ENCODE peak calls at places on chromosomes 5 and 9, in eight cellular contexts. One of them, this sample, is unnamed.

GRCh38 chr9:93071464-93071863 is 13.0 kb downstream of the SUSD3 start:
- DNase-seq in HepG2: peak
- DNase-seq in nephron progenitor cell: peak
- DNase-seq in stimulated activated CD4-positive, alpha-beta T cell treated with anti-CD3 and anti-CD28 coated beads, Interleukin-12 subunit alpha, Interleukin-12 subunit beta, amount 100 ng/mL, for 4 hours: no peak
- DNase-seq in NAMALWA: peak
- DNase-seq in neuronal stem cell: no peak
- DNase-seq in activated naive CD8-positive, alpha-beta T cell treated with anti-CD3 and anti-CD28 coated beads, Interleukin-2, amount 50 U/mL, for 24 hours: no peak
- DNase-seq in activated CD4-positive, alpha-beta T cell treated with anti-CD3 and anti-CD28 coated beads for 48 hours: peak
- DNase-seq in this sample: peak

GRCh38 chr9:128712451-128713410 is 10.4 kb downstream of the PKN3 start:
- DNase-seq in HepG2: no peak
- DNase-seq in nephron progenitor cell: no peak
- DNase-seq in stimulated activated CD4-positive, alpha-beta T cell treated with anti-CD3 and anti-CD28 coated beads, Interleukin-12 subunit alpha, Interleukin-12 subunit beta, amount 100 ng/mL, for 4 hours: no peak
- DNase-seq in NAMALWA: no peak
- DNase-seq in neuronal stem cell: no peak
- DNase-seq in activated naive CD8-positive, alpha-beta T cell treated with anti-CD3 and anti-CD28 coated beads, Interleukin-2, amount 50 U/mL, for 24 hours: no peak
- DNase-seq in activated CD4-positive, alpha-beta T cell treated with anti-CD3 and anti-CD28 coated beads for 48 hours: no peak
- DNase-seq in this sample: no peak

GRCh38 chr9:137955586-137955985 is 78.0 kb downstream of the CACNA1B start:
- DNase-seq in HepG2: no peak
- DNase-seq in nephron progenitor cell: no peak
- DNase-seq in stimulated activated CD4-positive, alpha-beta T cell treated with anti-CD3 and anti-CD28 coated beads, Interleukin-12 subunit alpha, Interleukin-12 subunit beta, amount 100 ng/mL, for 4 hours: no peak
- DNase-seq in NAMALWA: no peak
- DNase-seq in neuronal stem cell: no peak
- DNase-seq in activated naive CD8-positive, alpha-beta T cell treated with anti-CD3 and anti-CD28 coated beads, Interleukin-2, amount 50 U/mL, for 24 hours: no peak
- DNase-seq in activated CD4-positive, alpha-beta T cell treated with anti-CD3 and anti-CD28 coated beads for 48 hours: no peak
- DNase-seq in this sample: no peak

GRCh38 chr5:170617519-170618218 is 113.8 kb downstream of the KCNIP1 start:
- DNase-seq in HepG2: no peak
- DNase-seq in nephron progenitor cell: no peak
- DNase-seq in stimulated activated CD4-positive, alpha-beta T cell treated with anti-CD3 and anti-CD28 coated beads, Interleukin-12 subunit alpha, Interleukin-12 subunit beta, amount 100 ng/mL, for 4 hours: no peak
- DNase-seq in NAMALWA: no peak
- DNase-seq in neuronal stem cell: no peak
- DNase-seq in activated naive CD8-positive, alpha-beta T cell treated with anti-CD3 and anti-CD28 coated beads, Interleukin-2, amount 50 U/mL, for 24 hours: no peak
- DNase-seq in activated CD4-positive, alpha-beta T cell treated with anti-CD3 and anti-CD28 coated beads for 48 hours: no peak
- DNase-seq in this sample: no peak

GRCh38 chr9:127865645-127866464 is 11.4 kb upstream of the ENG start:
- DNase-seq in HepG2: no peak
- DNase-seq in nephron progenitor cell: no peak
- DNase-seq in stimulated activated CD4-positive, alpha-beta T cell treated with anti-CD3 and anti-CD28 coated beads, Interleukin-12 subunit alpha, Interleukin-12 subunit beta, amount 100 ng/mL, for 4 hours: no peak
- DNase-seq in NAMALWA: no peak
- DNase-seq in neuronal stem cell: no peak
- DNase-seq in activated naive CD8-positive, alpha-beta T cell treated with anti-CD3 and anti-CD28 coated beads, Interleukin-2, amount 50 U/mL, for 24 hours: no peak
- DNase-seq in activated CD4-positive, alpha-beta T cell treated with anti-CD3 and anti-CD28 coated beads for 48 hours: peak
- DNase-seq in this sample: no peak

GRCh38 chr5:83387041-83387440 is 84.5 kb upstream of the VCAN start:
- DNase-seq in HepG2: no peak
- DNase-seq in nephron progenitor cell: no peak
- DNase-seq in stimulated activated CD4-positive, alpha-beta T cell treated with anti-CD3 and anti-CD28 coated beads, Interleukin-12 subunit alpha, Interleukin-12 subunit beta, amount 100 ng/mL, for 4 hours: no peak
- DNase-seq in NAMALWA: no peak
- DNase-seq in neuronal stem cell: no peak
- DNase-seq in activated naive CD8-positive, alpha-beta T cell treated with anti-CD3 and anti-CD28 coated beads, Interleukin-2, amount 50 U/mL, for 24 hours: no peak
- DNase-seq in activated CD4-positive, alpha-beta T cell treated with anti-CD3 and anti-CD28 coated beads for 48 hours: no peak
- DNase-seq in this sample: no peak

GRCh38 chr9:115126406-115126805 is 8.4 kb upstream of the TNC start:
- DNase-seq in HepG2: no peak
- DNase-seq in nephron progenitor cell: no peak
- DNase-seq in stimulated activated CD4-positive, alpha-beta T cell treated with anti-CD3 and anti-CD28 coated beads, Interleukin-12 subunit alpha, Interleukin-12 subunit beta, amount 100 ng/mL, for 4 hours: no peak
- DNase-seq in NAMALWA: no peak
- DNase-seq in neuronal stem cell: no peak
- DNase-seq in activated naive CD8-positive, alpha-beta T cell treated with anti-CD3 and anti-CD28 coated beads, Interleukin-2, amount 50 U/mL, for 24 hours: no peak
- DNase-seq in activated CD4-positive, alpha-beta T cell treated with anti-CD3 and anti-CD28 coated beads for 48 hours: no peak
- DNase-seq in this sample: no peak

GRCh38 chr9:82987370-82987769 is 75.6 kb downstream of the RASEF start:
- DNase-seq in HepG2: no peak
- DNase-seq in nephron progenitor cell: no peak
- DNase-seq in stimulated activated CD4-positive, alpha-beta T cell treated with anti-CD3 and anti-CD28 coated beads, Interleukin-12 subunit alpha, Interleukin-12 subunit beta, amount 100 ng/mL, for 4 hours: no peak
- DNase-seq in NAMALWA: no peak
- DNase-seq in neuronal stem cell: no peak
- DNase-seq in activated naive CD8-positive, alpha-beta T cell treated with anti-CD3 and anti-CD28 coated beads, Interleukin-2, amount 50 U/mL, for 24 hours: no peak
- DNase-seq in activated CD4-positive, alpha-beta T cell treated with anti-CD3 and anti-CD28 coated beads for 48 hours: no peak
- DNase-seq in this sample: no peak

GRCh38 chr5:157836121-157836753 is 22.7 kb downstream of the CLINT1 start:
- DNase-seq in HepG2: no peak
- DNase-seq in nephron progenitor cell: no peak
- DNase-seq in stimulated activated CD4-positive, alpha-beta T cell treated with anti-CD3 and anti-CD28 coated beads, Interleukin-12 subunit alpha, Interleukin-12 subunit beta, amount 100 ng/mL, for 4 hours: no peak
- DNase-seq in NAMALWA: no peak
- DNase-seq in neuronal stem cell: no peak
- DNase-seq in activated naive CD8-positive, alpha-beta T cell treated with anti-CD3 and anti-CD28 coated beads, Interleukin-2, amount 50 U/mL, for 24 hours: no peak
- DNase-seq in activated CD4-positive, alpha-beta T cell treated with anti-CD3 and anti-CD28 coated beads for 48 hours: no peak
- DNase-seq in this sample: no peak

GRCh38 chr5:136016945-136017530 is 11.8 kb upstream of the TGFBI start:
- DNase-seq in HepG2: no peak
- DNase-seq in nephron progenitor cell: no peak
- DNase-seq in stimulated activated CD4-positive, alpha-beta T cell treated with anti-CD3 and anti-CD28 coated beads, Interleukin-12 subunit alpha, Interleukin-12 subunit beta, amount 100 ng/mL, for 4 hours: no peak
- DNase-seq in NAMALWA: no peak
- DNase-seq in neuronal stem cell: no peak
- DNase-seq in activated naive CD8-positive, alpha-beta T cell treated with anti-CD3 and anti-CD28 coated beads, Interleukin-2, amount 50 U/mL, for 24 hours: no peak
- DNase-seq in activated CD4-positive, alpha-beta T cell treated with anti-CD3 and anti-CD28 coated beads for 48 hours: no peak
- DNase-seq in this sample: no peak

GRCh38 chr5:134227259-134227658 is 1.4 kb upstream of the PPP2CA start:
- DNase-seq in HepG2: peak
- DNase-seq in nephron progenitor cell: no peak
- DNase-seq in stimulated activated CD4-positive, alpha-beta T cell treated with anti-CD3 and anti-CD28 coated beads, Interleukin-12 subunit alpha, Interleukin-12 subunit beta, amount 100 ng/mL, for 4 hours: no peak
- DNase-seq in NAMALWA: peak
- DNase-seq in neuronal stem cell: no peak
- DNase-seq in activated naive CD8-positive, alpha-beta T cell treated with anti-CD3 and anti-CD28 coated beads, Interleukin-2, amount 50 U/mL, for 24 hours: peak
- DNase-seq in activated CD4-positive, alpha-beta T cell treated with anti-CD3 and anti-CD28 coated beads for 48 hours: peak
- DNase-seq in this sample: no peak

GRCh38 chr9:105052346-105052745 is 124.4 kb upstream of the ABCA1 start:
- DNase-seq in HepG2: no peak
- DNase-seq in nephron progenitor cell: no peak
- DNase-seq in stimulated activated CD4-positive, alpha-beta T cell treated with anti-CD3 and anti-CD28 coated beads, Interleukin-12 subunit alpha, Interleukin-12 subunit beta, amount 100 ng/mL, for 4 hours: no peak
- DNase-seq in NAMALWA: no peak
- DNase-seq in neuronal stem cell: no peak
- DNase-seq in activated naive CD8-positive, alpha-beta T cell treated with anti-CD3 and anti-CD28 coated beads, Interleukin-2, amount 50 U/mL, for 24 hours: no peak
- DNase-seq in activated CD4-positive, alpha-beta T cell treated with anti-CD3 and anti-CD28 coated beads for 48 hours: no peak
- DNase-seq in this sample: no peak

GRCh38 chr9:79482078-79482477 is 89.7 kb upstream of the TLE4 start:
- DNase-seq in HepG2: no peak
- DNase-seq in nephron progenitor cell: no peak
- DNase-seq in stimulated activated CD4-positive, alpha-beta T cell treated with anti-CD3 and anti-CD28 coated beads, Interleukin-12 subunit alpha, Interleukin-12 subunit beta, amount 100 ng/mL, for 4 hours: no peak
- DNase-seq in NAMALWA: no peak
- DNase-seq in neuronal stem cell: no peak
- DNase-seq in activated naive CD8-positive, alpha-beta T cell treated with anti-CD3 and anti-CD28 coated beads, Interleukin-2, amount 50 U/mL, for 24 hours: no peak
- DNase-seq in activated CD4-positive, alpha-beta T cell treated with anti-CD3 and anti-CD28 coated beads for 48 hours: no peak
- DNase-seq in this sample: no peak

GRCh38 chr5:67306997-67307580 is 110.5 kb upstream of the CD180 start:
- DNase-seq in HepG2: no peak
- DNase-seq in nephron progenitor cell: no peak
- DNase-seq in stimulated activated CD4-positive, alpha-beta T cell treated with anti-CD3 and anti-CD28 coated beads, Interleukin-12 subunit alpha, Interleukin-12 subunit beta, amount 100 ng/mL, for 4 hours: no peak
- DNase-seq in NAMALWA: no peak
- DNase-seq in neuronal stem cell: no peak
- DNase-seq in activated naive CD8-positive, alpha-beta T cell treated with anti-CD3 and anti-CD28 coated beads, Interleukin-2, amount 50 U/mL, for 24 hours: no peak
- DNase-seq in activated CD4-positive, alpha-beta T cell treated with anti-CD3 and anti-CD28 coated beads for 48 hours: no peak
- DNase-seq in this sample: no peak

This sample was measured in 8988T.